ENCODE peak calls at places on chromosomes 2 and 18, in four cellular contexts. One of them, this sample, is unnamed.

GRCh38 chr18:75869197-75869596 is 441.7 kb upstream of the SMIM21 start:
- DNase-seq in NCI-H510A: no peak
- DNase-seq in AG10803: no peak
- DNase-seq in GM10248: no peak
- DNase-seq in this sample: no peak

GRCh38 chr18:5060543-5060942 is 136.5 kb downstream of the AKAIN1 start:
- DNase-seq in AG10803: no peak
- DNase-seq in GM10248: no peak
- DNase-seq in NCI-H510A: no peak
- DNase-seq in this sample: no peak

GRCh38 chr2:129396980-129397599 is 582.4 kb upstream of the RAB6C start:
- DNase-seq in AG10803: peak
- DNase-seq in GM10248: no peak
- DNase-seq in NCI-H510A: peak
- DNase-seq in this sample: peak

GRCh38 chr2:23564618-23564967 is 179.6 kb downstream of the KLHL29 start:
- DNase-seq in GM10248: no peak
- DNase-seq in AG10803: peak
- DNase-seq in NCI-H510A: no peak
- DNase-seq in this sample: peak

GRCh38 chr2:161796192-161796591 is 172.0 kb downstream of the SLC4A10 start:
- DNase-seq in AG10803: peak
- DNase-seq in NCI-H510A: peak
- DNase-seq in GM10248: no peak
- DNase-seq in this sample: no peak

GRCh38 chr18:59340312-59340711 is 18.8 kb downstream of the LMAN1 start:
- DNase-seq in GM10248: no peak
- DNase-seq in NCI-H510A: no peak
- DNase-seq in AG10803: no peak
- DNase-seq in this sample: no peak

GRCh38 chr2:10297950-10298349 is 4.8 kb upstream of the HPCAL1 start:
- DNase-seq in NCI-H510A: no peak
- DNase-seq in GM10248: no peak
- DNase-seq in AG10803: peak
- DNase-seq in this sample: peak

GRCh38 chr2:23599691-23600090 is 214.7 kb downstream of the KLHL29 start:
- DNase-seq in GM10248: no peak
- DNase-seq in AG10803: no peak
- DNase-seq in NCI-H510A: peak
- DNase-seq in this sample: no peak

GRCh38 chr2:45069711-45070664 is 60.7 kb upstream of the SIX2 start:
- DNase-seq in GM10248: no peak
- DNase-seq in NCI-H510A: no peak
- DNase-seq in AG10803: no peak
- DNase-seq in this sample: no peak

GRCh38 chr2:173159794-173160463 is 84.3 kb downstream of the MAP3K20 start:
- DNase-seq in AG10803: peak
- DNase-seq in NCI-H510A: no peak
- DNase-seq in GM10248: no peak
- DNase-seq in this sample: peak

GRCh38 chr2:180980943-180981898 is 816 bp downstream of the UBE2E3 start:
- DNase-seq in GM10248: peak
- DNase-seq in AG10803: peak
- DNase-seq in NCI-H510A: no peak
- DNase-seq in this sample: peak

GRCh38 chr2:241112592-241112991 is 10.5 kb upstream of the MTERF4 start:
- DNase-seq in AG10803: no peak
- DNase-seq in NCI-H510A: no peak
- DNase-seq in GM10248: peak
- DNase-seq in this sample: no peak

GRCh38 chr18:61394983-61395382 is 61.8 kb downstream of the CDH20 start:
- DNase-seq in AG10803: no peak
- DNase-seq in NCI-H510A: no peak
- DNase-seq in GM10248: no peak
- DNase-seq in this sample: no peak

GRCh38 chr2:17851731-17852585 is 26.5 kb upstream of the KCNS3 start:
- DNase-seq in AG10803: peak
- DNase-seq in NCI-H510A: peak
- DNase-seq in GM10248: peak
- DNase-seq in this sample: peak

GRCh38 chr2:187593697-187594096 is 39.5 kb upstream of the TFPI start:
- DNase-seq in NCI-H510A: no peak
- DNase-seq in AG10803: peak
- DNase-seq in GM10248: no peak
- DNase-seq in this sample: peak

GRCh38 chr2:191696001-191696400 is 18.1 kb downstream of the NABP1 start:
- DNase-seq in GM10248: no peak
- DNase-seq in NCI-H510A: peak
- DNase-seq in AG10803: peak
- DNase-seq in this sample: peak

GRCh38 chr2:100752628-100753333 is 67.2 kb upstream of the NPAS2 start:
- DNase-seq in NCI-H510A: no peak
- DNase-seq in GM10248: no peak
- DNase-seq in AG10803: peak
- DNase-seq in this sample: peak

GRCh38 chr18:10377956-10378355 is 76.5 kb upstream of the APCDD1 start:
- DNase-seq in AG10803: peak
- DNase-seq in GM10248: no peak
- DNase-seq in NCI-H510A: no peak
- DNase-seq in this sample: peak